ENCODE peak calls at places on chromosomes 11 and 22, in nine cellular contexts. R is naive thymus-derived CD8-positive, alpha-beta T cell; B is amniotic stem cell; D is dermis blood vessel endothelial cell; Z is tibial artery; H is NCI-H510A treated with DMSO at 0.1 percent for 48 hours; F is progenitor cell of endocrine pancreas; O is stimulated activated CD4-positive, alpha-beta T cell treated with anti-CD3 and anti-CD28 coated beads, Interleukin-1b, Interleukin-23, amount 100 ng/mL, for 1 hour; A is T-helper 2 cell. C is an unnamed sample.

GRCh38 chr11:86151188-86152005 is 82.5 kb upstream of the PICALM start:
- DNase-seq in R (no peak), O (no peak), H (no peak), B (no peak), D (peak), A (no peak), F (no peak), Z (peak), C (no peak)

GRCh38 chr11:64092119-64092760 is 56.5 kb downstream of the FLRT1 start:
- DNase-seq in R (no peak), A (no peak), D (no peak), B (no peak), F (no peak), O (no peak), Z (no peak), H (no peak), C (no peak)

GRCh38 chr11:13221722-13222121 is 55.9 kb upstream of the BMAL1 start:
- DNase-seq in B (no peak), A (no peak), O (no peak), Z (no peak), R (no peak), D (no peak), F (no peak), H (no peak), C (no peak)

GRCh38 chr11:62879150-62879549 is 1.5 kb upstream of the SLC3A2 start:
- DNase-seq in H (no peak), O (no peak), B (no peak), Z (peak), D (no peak), F (no peak), R (no peak), A (no peak), C (no peak)

GRCh38 chr11:67318239-67318555 is 14.9 kb downstream of the SSH3 start:
- DNase-seq in Z (no peak), A (no peak), F (no peak), H (peak), O (no peak), R (no peak), B (no peak), D (no peak), C (no peak)

GRCh38 chr11:1909524-1909923 is 10.0 kb upstream of the TNNT3 start:
- DNase-seq in A (no peak), H (no peak), Z (no peak), D (no peak), R (no peak), B (no peak), O (no peak), F (no peak), C (no peak)

GRCh38 chr22:46545041-46545796 is 7.8 kb upstream of the CELSR1 start:
- DNase-seq in D (peak), R (no peak), O (no peak), H (no peak), Z (no peak), F (no peak), A (no peak), B (no peak), C (no peak)

GRCh38 chr11:126102436-126102894 is 39.8 kb upstream of the CDON start:
- DNase-seq in F (no peak), O (no peak), Z (no peak), D (no peak), H (peak), B (no peak), A (no peak), R (no peak), C (no peak)

GRCh38 chr11:11587122-11587521 is 34.7 kb downstream of the GALNT18 start:
- DNase-seq in H (no peak), B (no peak), D (no peak), F (no peak), O (no peak), R (no peak), Z (no peak), A (no peak), C (no peak)

GRCh38 chr22:49670610-49671330 is 156.9 kb downstream of the BRD1 start:
- DNase-seq in B (no peak), Z (no peak), F (no peak), A (no peak), H (no peak), D (peak), R (no peak), O (no peak), C (peak)

GRCh38 chr11:120219157-120219934 is 8.5 kb downstream of the OAF start:
- DNase-seq in F (no peak), H (no peak), D (no peak), Z (peak), R (no peak), A (no peak), O (no peak), B (no peak), C (no peak)

GRCh38 chr11:10478574-10479550 is 23.8 kb downstream of the AMPD3 start:
- DNase-seq in B (no peak), R (no peak), A (no peak), H (no peak), O (no peak), F (no peak), D (no peak), Z (no peak), C (no peak)

GRCh38 chr11:116257092-116257491 is 515.7 kb downstream of the BUD13 start:
- DNase-seq in Z (no peak), B (no peak), O (no peak), D (no peak), A (no peak), H (peak), F (no peak), R (no peak), C (no peak)

GRCh38 chr11:110034816-110035215 is 58.4 kb upstream of the ZC3H12C start:
- DNase-seq in R (no peak), Z (no peak), H (no peak), A (no peak), O (no peak), B (no peak), F (no peak), D (no peak), C (no peak)

GRCh38 chr11:10325398-10326079 is 20.7 kb downstream of the ADM start:
- DNase-seq in F (no peak), A (no peak), O (no peak), B (peak), D (peak), Z (no peak), H (no peak), R (no peak), C (no peak)

GRCh38 chr11:116955949-116956348 is 118.5 kb upstream of the APOA1 start:
- DNase-seq in A (no peak), D (no peak), O (no peak), H (no peak), R (no peak), B (no peak), Z (no peak), F (no peak), C (no peak)

GRCh38 chr11:60810583-60810982 is 25.4 kb downstream of the MS4A10 start:
- DNase-seq in B (no peak), O (no peak), D (peak), Z (no peak), H (no peak), R (no peak), A (no peak), F (no peak), C (no peak)

GRCh38 chr22:46464701-46465347 is 72.6 kb downstream of the CELSR1 start:
- DNase-seq in O (no peak), Z (no peak), B (no peak), R (no peak), D (no peak), A (no peak), F (no peak), H (no peak), C (no peak)

GRCh38 chr22:17176715-17177114 is 17.6 kb upstream of the HDHD5 start:
- DNase-seq in A (no peak), H (no peak), B (no peak), O (no peak), F (no peak), D (no peak), R (no peak), Z (no peak), C (no peak)

GRCh38 chr11:22829231-22830081 is at the start of gene SVIP:
- DNase-seq in D (peak), Z (peak), F (peak), A (peak), O (peak), R (peak), H (peak), B (peak), C (peak)

GRCh38 chr11:45150943-45151342 is 4.5 kb downstream of the PRDM11 start:
- DNase-seq in A (no peak), O (no peak), B (no peak), D (no peak), F (no peak), Z (no peak), H (no peak), R (no peak), C (no peak)

GRCh38 chr11:67466962-67467771 is 1.9 kb downstream of the TMEM134 start:
- DNase-seq in D (no peak), A (no peak), F (no peak), R (no peak), B (no peak), H (peak), O (no peak), Z (no peak), C (no peak)

GRCh38 chr11:64233913-64234839 is at the start of gene VEGFB:
- DNase-seq in O (no peak), D (peak), H (peak), A (peak), R (peak), Z (peak), B (no peak), F (peak), C (peak)

GRCh38 chr11:10519630-10520029 is 21.4 kb downstream of the RNF141 start:
- DNase-seq in F (no peak), O (no peak), D (no peak), B (no peak), R (no peak), A (no peak), Z (no peak), H (no peak), C (no peak)

GRCh38 chr22:49663311-49663711 is 164.4 kb downstream of the BRD1 start:
- DNase-seq in H (no peak), R (no peak), F (no peak), Z (no peak), D (no peak), B (no peak), A (no peak), O (no peak), C (no peak)

GRCh38 chr11:1604711-1605110 is 3.6 kb downstream of the KRTAP5-3 start:
- DNase-seq in F (no peak), H (no peak), O (no peak), R (no peak), A (no peak), D (no peak), Z (no peak), B (no peak), C (no peak)

GRCh38 chr11:79940976-79941735 is 500.3 kb upstream of the TENM4 start:
- DNase-seq in R (no peak), A (no peak), B (no peak), D (no peak), Z (no peak), O (no peak), H (no peak), F (no peak), C (no peak)

GRCh38 chr11:90614318-90614717 is 391.5 kb upstream of the CHORDC1 start:
- DNase-seq in F (no peak), O (no peak), A (no peak), R (no peak), H (no peak), D (no peak), B (no peak), Z (no peak), C (no peak)

GRCh38 chr11:46047520-46047919 is 73.7 kb downstream of the PHF21A start:
- DNase-seq in D (no peak), A (no peak), F (no peak), Z (no peak), O (no peak), H (no peak), B (no peak), R (no peak), C (no peak)

GRCh38 chr11:117183724-117184349 is 5.3 kb downstream of the SIDT2 start:
- DNase-seq in H (peak), A (no peak), O (no peak), Z (no peak), R (no peak), F (no peak), D (no peak), B (no peak), C (no peak)

GRCh38 chr22:46117206-46118199 is 32.8 kb upstream of the PPARA start:
- DNase-seq in H (no peak), R (no peak), O (no peak), A (no peak), D (no peak), Z (no peak), B (no peak), F (no peak), C (no peak)

GRCh38 chr11:93718057-93718563 is 23.2 kb downstream of the TAF1D start:
- DNase-seq in O (no peak), A (peak), R (no peak), H (no peak), D (peak), F (no peak), Z (no peak), B (no peak), C (peak)

GRCh38 chr22:23182289-23183106 is 2.2 kb downstream of the BCR start:
- DNase-seq in B (no peak), F (no peak), R (peak), O (no peak), D (peak), A (peak), H (peak), Z (no peak), C (no peak)

GRCh38 chr22:38871360-38872171 is 450 bp downstream of the CBX6 start:
- DNase-seq in R (no peak), F (no peak), O (no peak), H (no peak), A (no peak), Z (no peak), D (peak), B (no peak), C (no peak)

GRCh38 chr22:37172266-37173245 is 15.5 kb downstream of the C1QTNF6 start:
- DNase-seq in O (no peak), A (no peak), R (no peak), H (no peak), B (no peak), D (no peak), F (no peak), Z (no peak), C (no peak)

GRCh38 chr22:43205748-43206514 is 19.0 kb upstream of the TTLL12 start:
- DNase-seq in A (peak), O (no peak), R (no peak), H (no peak), B (no peak), F (no peak), Z (no peak), D (no peak), C (no peak)

GRCh38 chr11:16987205-16987568 is 27.0 kb downstream of the PLEKHA7 start:
- DNase-seq in F (peak), A (no peak), D (no peak), Z (no peak), H (no peak), O (no peak), R (no peak), B (no peak), C (no peak)

GRCh38 chr11:94132152-94132558 is 3.5 kb downstream of the PANX1 start:
- DNase-seq in A (no peak), R (no peak), Z (peak), D (peak), F (no peak), H (no peak), B (peak), O (no peak), C (no peak)